ENCODE peak calls at places on chromosomes 1 and 21, in ten cellular contexts. Z is transverse colon; U is stimulated activated naive B cell treated with anti-CD40 and anti-IgM and Interleukin-4, amounts not matched to agents 10 μg/mL and 1 μg/mL and 100 μg/mL, for 72 hours; C is aorta; O is Calu3; G is stimulated activated CD4-positive, alpha-beta T cell treated with anti-CD3 and anti-CD28 coated beads, Interleukin-12 subunit alpha, Interleukin-12 subunit beta, amount 100 ng/mL, for 48 hours; K is ACHN; A is GM04503; Y is kidney tubule cell; W is esophagus squamous epithelium. T is an unnamed sample.

GRCh38 chr1:89659322-89660061 is 26.6 kb downstream of the LRRC8C start:
- DNase-seq in K (no peak), G (no peak), U (no peak), Y (peak), C (no peak), A (no peak), O (no peak), W (no peak), Z (no peak), T (no peak)

GRCh38 chr21:41559658-41560599 is 52.0 kb upstream of the TMPRSS2 start:
- DNase-seq in A (peak), W (no peak), G (no peak), C (no peak), Y (peak), Z (no peak), U (no peak), K (no peak), O (no peak), T (no peak)

GRCh38 chr1:117897551-117897950 is 31.9 kb downstream of the GDAP2 start:
- DNase-seq in A (no peak), Z (no peak), W (no peak), G (no peak), C (no peak), O (no peak), K (no peak), Y (peak), U (no peak), T (no peak)

GRCh38 chr1:6502000-6502891 is 10.8 kb upstream of the PLEKHG5 start:
- DNase-seq in U (no peak), G (no peak), K (no peak), C (peak), A (no peak), Y (no peak), O (no peak), Z (no peak), W (no peak), T (no peak)

GRCh38 chr1:228488107-228488817 is 1.1 kb downstream of the RNF187 start:
- DNase-seq in K (no peak), A (no peak), Y (no peak), G (no peak), W (no peak), U (no peak), O (no peak), Z (no peak), C (no peak), T (no peak)

GRCh38 chr1:189628857-189629256 is 848.8 kb downstream of the BRINP3 start:
- DNase-seq in G (no peak), O (no peak), A (no peak), U (no peak), K (no peak), Y (peak), Z (no peak), C (no peak), W (no peak), T (no peak)

GRCh38 chr1:114756949-114757454 is 782 bp downstream of the CSDE1 start:
- DNase-seq in W (no peak), Y (peak), U (peak), C (peak), G (no peak), O (peak), A (no peak), K (peak), Z (peak), T (no peak)

GRCh38 chr1:5365751-5366150 is 626.5 kb downstream of the NPHP4 start:
- DNase-seq in K (no peak), W (no peak), Z (no peak), A (no peak), C (no peak), Y (no peak), G (no peak), U (no peak), O (no peak), T (no peak)

GRCh38 chr1:109639841-109640184 is 16.1 kb upstream of the GSTM4 start:
- DNase-seq in A (no peak), W (no peak), G (no peak), U (no peak), K (no peak), Y (no peak), O (no peak), Z (peak), C (peak), T (no peak)

GRCh38 chr1:11357291-11357690 is 84.3 kb downstream of the UBIAD1 start:
- DNase-seq in G (no peak), O (no peak), Y (no peak), U (no peak), Z (no peak), C (no peak), K (no peak), W (no peak), A (no peak), T (no peak)

GRCh38 chr1:245822997-245823396 is 668.2 kb downstream of the KIF26B start:
- DNase-seq in G (no peak), W (no peak), Y (peak), O (no peak), Z (no peak), K (peak), A (peak), C (no peak), U (no peak), T (no peak)

GRCh38 chr1:244968431-244968830 is 104.1 kb upstream of the HNRNPU start:
- DNase-seq in G (no peak), A (no peak), Z (no peak), C (no peak), Y (no peak), U (no peak), K (no peak), O (no peak), W (no peak), T (no peak)

GRCh38 chr1:86018311-86018923 is 138.2 kb downstream of the COL24A1 start:
- DNase-seq in Y (peak), O (peak), K (peak), A (no peak), U (no peak), Z (no peak), G (peak), C (no peak), W (no peak), T (no peak)

GRCh38 chr1:103142466-103142865 is 34.1 kb upstream of the COL11A1 start:
- DNase-seq in O (no peak), A (no peak), G (no peak), K (no peak), C (no peak), U (no peak), W (no peak), Y (no peak), Z (no peak), T (no peak)

GRCh38 chr1:244896550-244896949 is 32.2 kb upstream of the HNRNPU start:
- DNase-seq in O (no peak), U (no peak), C (no peak), G (no peak), K (no peak), Z (no peak), Y (peak), A (no peak), W (no peak), T (no peak)

GRCh38 chr1:202501281-202501680 is 152.8 kb downstream of the PPP1R12B start:
- DNase-seq in O (peak), U (no peak), Y (peak), C (no peak), A (no peak), W (no peak), G (no peak), Z (no peak), K (peak), T (no peak)

GRCh38 chr1:27142464-27142863 is 12.5 kb downstream of the SLC9A1 start:
- DNase-seq in Y (peak), W (no peak), G (no peak), Z (no peak), K (no peak), C (no peak), U (no peak), O (peak), A (no peak), T (peak)

GRCh38 chr1:2073382-2074230 is 23.4 kb downstream of the PRKCZ start:
- DNase-seq in Z (no peak), W (no peak), U (no peak), G (no peak), K (no peak), C (no peak), O (no peak), Y (no peak), A (peak), T (no peak)

GRCh38 chr1:87279201-87279860 is 49.3 kb upstream of the LMO4 start:
- DNase-seq in G (no peak), Z (no peak), O (no peak), A (no peak), C (no peak), K (no peak), W (no peak), U (no peak), Y (no peak), T (no peak)

GRCh38 chr1:224223819-224224714 is 41.0 kb downstream of the DEGS1 start:
- DNase-seq in O (no peak), Z (no peak), C (no peak), U (no peak), K (peak), Y (peak), A (peak), G (no peak), W (no peak), T (no peak)

T was measured in Caco-2.